ENCODE peak calls at places on chromosomes 2 and 18, in eight cellular contexts. O, V, C, D, S, H, Y and I are unnamed samples.

GRCh38 chr2:28626891-28627421 is 124.7 kb upstream of the PPP1CB start:
- DNase-seq in O (peak), V (no peak), C (peak), D (no peak), S (no peak), H (no peak), Y (peak), I (no peak)

GRCh38 chr2:10175441-10175840 is 52.9 kb downstream of the RRM2 start:
- DNase-seq in O (no peak), V (no peak), C (no peak), D (no peak), S (no peak), H (no peak), Y (no peak), I (no peak)

GRCh38 chr2:240638517-240639160 is 13.4 kb downstream of the GPR35 start:
- DNase-seq in O (no peak), V (no peak), C (no peak), D (no peak), S (no peak), H (no peak), Y (no peak), I (no peak)

GRCh38 chr2:182917924-182918323 is 51.5 kb upstream of the FRZB start:
- DNase-seq in O (no peak), V (no peak), C (no peak), D (no peak), S (no peak), H (no peak), Y (no peak), I (no peak)

GRCh38 chr18:1292167-1292566 is 387.5 kb downstream of the ADCYAP1 start:
- DNase-seq in O (no peak), V (no peak), C (no peak), D (no peak), S (no peak), H (no peak), Y (no peak), I (no peak)

GRCh38 chr2:173347305-173348168 is 7.1 kb upstream of the CDCA7 start:
- DNase-seq in O (no peak), V (no peak), C (no peak), D (no peak), S (no peak), H (no peak), Y (no peak), I (no peak)

GRCh38 chr2:141906673-141907072 is 224.1 kb downstream of the LRP1B start:
- DNase-seq in O (no peak), V (no peak), C (no peak), D (no peak), S (no peak), H (peak), Y (no peak), I (no peak)

GRCh38 chr18:33579147-33579867 is 1.3 kb downstream of the ASXL3 start:
- DNase-seq in O (no peak), V (no peak), C (peak), D (no peak), S (no peak), H (no peak), Y (no peak), I (peak)

GRCh38 chr2:20182241-20182931 is 42.5 kb downstream of the SDC1 start:
- DNase-seq in O (peak), V (no peak), C (peak), D (no peak), S (no peak), H (peak), Y (peak), I (no peak)

GRCh38 chr2:101230541-101230993 is 22.1 kb upstream of the CNOT11 start:
- DNase-seq in O (peak), V (no peak), C (no peak), D (no peak), S (no peak), H (peak), Y (peak), I (no peak)

GRCh38 chr2:196066794-196067382 is 1.7 kb downstream of the DNAH7 start:
- DNase-seq in O (peak), V (no peak), C (peak), D (no peak), S (no peak), H (peak), Y (peak), I (peak)

GRCh38 chr2:15082105-15083058 is 449.9 kb downstream of the LRATD1 start:
- DNase-seq in O (no peak), V (no peak), C (no peak), D (no peak), S (no peak), H (no peak), Y (no peak), I (no peak)

GRCh38 chr2:238515411-238515810 is 88.7 kb downstream of the ASB1 start:
- DNase-seq in O (no peak), V (no peak), C (peak), D (no peak), S (no peak), H (no peak), Y (no peak), I (no peak)

GRCh38 chr2:157223624-157224205 is 33.8 kb upstream of the GALNT5 start:
- DNase-seq in O (no peak), V (no peak), C (no peak), D (no peak), S (no peak), H (no peak), Y (no peak), I (no peak)

GRCh38 chr2:177588671-177589070 is 196.1 kb downstream of the AGPS start:
- DNase-seq in O (no peak), V (no peak), C (no peak), D (no peak), S (no peak), H (no peak), Y (no peak), I (no peak)

GRCh38 chr18:48167901-48168300 is 237.4 kb upstream of the SMAD2 start:
- DNase-seq in O (no peak), V (no peak), C (no peak), D (no peak), S (no peak), H (no peak), Y (no peak), I (no peak)

GRCh38 chr18:39840406-39840805 is 2114.6 kb upstream of the PIK3C3 start:
- DNase-seq in O (no peak), V (no peak), C (peak), D (no peak), S (no peak), H (peak), Y (peak), I (no peak)

GRCh38 chr18:56992777-56993176 is 154.1 kb upstream of the BOD1L2 start:
- DNase-seq in O (no peak), V (no peak), C (peak), D (no peak), S (no peak), H (peak), Y (peak), I (no peak)

GRCh38 chr2:46690825-46691224 is 211.5 kb downstream of the TMEM247 start:
- DNase-seq in O (peak), V (no peak), C (peak), D (no peak), S (no peak), H (no peak), Y (peak), I (no peak)

GRCh38 chr2:44833123-44834069 is 108.1 kb upstream of the SIX3 start:
- DNase-seq in O (no peak), V (no peak), C (peak), D (peak), S (no peak), H (peak), Y (peak), I (no peak)

GRCh38 chr18:49510393-49511115 is 23.5 kb upstream of the C18orf32 start:
- DNase-seq in O (peak), V (peak), C (peak), D (peak), S (peak), H (peak), Y (peak), I (peak)

GRCh38 chr2:156736950-156737349 is 300.8 kb downstream of the GPD2 start:
- DNase-seq in O (no peak), V (no peak), C (no peak), D (no peak), S (no peak), H (no peak), Y (no peak), I (no peak)

GRCh38 chr18:49212819-49213218 is 247.6 kb downstream of the DYM start:
- DNase-seq in O (no peak), V (no peak), C (peak), D (no peak), S (no peak), H (no peak), Y (peak), I (no peak)

GRCh38 chr18:12038082-12038660 is 55.5 kb upstream of the ANKRD62 start:
- DNase-seq in O (peak), V (no peak), C (no peak), D (peak), S (peak), H (peak), Y (no peak), I (peak)

GRCh38 chr2:240932001-240932723 is 26.0 kb downstream of the CROCC2 start:
- DNase-seq in O (no peak), V (no peak), C (no peak), D (no peak), S (peak), H (no peak), Y (no peak), I (no peak)

GRCh38 chr2:2826209-2826551 is 495.1 kb upstream of the MYT1L start:
- DNase-seq in O (no peak), V (no peak), C (no peak), D (no peak), S (no peak), H (no peak), Y (no peak), I (no peak)

GRCh38 chr2:160869411-160869810 is 290.8 kb upstream of the TANK start:
- DNase-seq in O (peak), V (no peak), C (peak), D (no peak), S (no peak), H (peak), Y (peak), I (no peak)

GRCh38 chr2:122203523-122203922 is 448.1 kb downstream of the TSN start:
- DNase-seq in O (peak), V (no peak), C (peak), D (no peak), S (no peak), H (peak), Y (peak), I (no peak)

GRCh38 chr2:74440378-74441110 is 1.2 kb downstream of the RTKN start:
- DNase-seq in O (peak), V (no peak), C (peak), D (peak), S (peak), H (peak), Y (peak), I (peak)